ENCODE peak calls at places on chromosome X, in five cellular contexts. V is adipocyte, M is SK-N-SH, C is gastrocnemius medialis, A is K562. J is an unnamed sample. For H3K9me3, the result is how much of the 10 kb centered on the place peaks cover.

GRCh38 chrX:140817943-140818342 is 108.4 kb downstream of the LINC00632 start:
- DNase-seq in C (no peak), M (peak), V (peak), A (peak), J (no peak)

GRCh38 chrX:136156560-136157117 is 9.3 kb downstream of the FHL1 start:
- DNase-seq in V (no peak), M (no peak), A (no peak), C (no peak), J (no peak)

GRCh38 chrX:7155163-7155562 is 7.2 kb upstream of the PUDP start:
- DNase-seq in C (no peak), M (no peak), A (no peak), V (no peak), J (no peak)

GRCh38 chrX:72094894-72095293 is 36.8 kb downstream of the RTL5 start:
- DNase-seq in C (no peak), A (peak), V (no peak), M (peak), J (peak)

GRCh38 chrX:39452404-39452803 is 645.4 kb downstream of the BCOR start:
- DNase-seq in C (no peak), M (no peak), A (no peak), V (no peak), J (no peak)

GRCh38 chrX:30874851-30875250 is 14.2 kb downstream of the TAB3 start:
- DNase-seq in M (no peak), V (no peak), A (no peak), C (no peak), J (no peak)

GRCh38 chrX:93120805-93121204 is 552.6 kb downstream of the NAP1L3 start:
- DNase-seq in A (no peak), M (no peak), V (no peak), C (no peak), J (no peak)

GRCh38 chrX:87626996-87627395 is 109.4 kb downstream of the KLHL4 start:
- DNase-seq in V (no peak), M (no peak), C (no peak), A (no peak), J (no peak)

GRCh38 chrX:71253253-71254091 is 468 bp downstream of the ZMYM3 start:
- DNase-seq in V (peak), A (peak), C (peak), M (peak), J (no peak)

GRCh38 chrX:135087867-135088266 is 32.5 kb downstream of the ETDB start:
- DNase-seq in A (no peak), M (no peak), C (peak), V (no peak), J (no peak)

GRCh38 chrX:34586936-34587335 is 70.1 kb downstream of the TMEM47 start:
- DNase-seq in M (no peak), A (no peak), C (no peak), V (no peak), J (no peak)

GRCh38 chrX:46704767-46705386 is 54.0 kb downstream of the SLC9A7 start:
- DNase-seq in M (no peak), C (no peak), A (no peak), V (peak), J (no peak)

GRCh38 chrX:15749642-15750610 is 11.9 kb downstream of the CA5B start:
- DNase-seq in C (no peak), V (peak), A (no peak), M (no peak), J (peak)

GRCh38 chrX:114976321-114976720 is 41.1 kb downstream of the IL13RA2 start:
- DNase-seq in M (no peak), C (no peak), A (no peak), V (peak), J (no peak)

GRCh38 chrX:10356979-10357378 is 200.2 kb downstream of the CLCN4 start:
- DNase-seq in A (no peak), V (no peak), C (no peak), M (no peak), J (no peak)

GRCh38 chrX:40291553-40291952 is 193.8 kb upstream of the BCOR start:
- DNase-seq in C (no peak), A (no peak), M (no peak), V (no peak), J (no peak)

GRCh38 chrX:47218280-47218919 is at the start of gene CDK16:
- DNase-seq in M (peak), A (peak), C (peak), V (peak), J (peak)

GRCh38 chrX:40170830-40171512 is 73.2 kb upstream of the BCOR start:
- DNase-seq in C (no peak), A (peak), M (no peak), V (peak), J (no peak)

GRCh38 chrX:101079223-101079622 is 544 bp downstream of the TMEM35A start:
- DNase-seq in C (no peak), M (no peak), V (peak), A (no peak), J (no peak)

GRCh38 chrX:103446665-103447302 is 70.4 kb downstream of the BEX3 start:
- DNase-seq in V (no peak), C (no peak), A (no peak), M (no peak), J (peak)

DNA sequence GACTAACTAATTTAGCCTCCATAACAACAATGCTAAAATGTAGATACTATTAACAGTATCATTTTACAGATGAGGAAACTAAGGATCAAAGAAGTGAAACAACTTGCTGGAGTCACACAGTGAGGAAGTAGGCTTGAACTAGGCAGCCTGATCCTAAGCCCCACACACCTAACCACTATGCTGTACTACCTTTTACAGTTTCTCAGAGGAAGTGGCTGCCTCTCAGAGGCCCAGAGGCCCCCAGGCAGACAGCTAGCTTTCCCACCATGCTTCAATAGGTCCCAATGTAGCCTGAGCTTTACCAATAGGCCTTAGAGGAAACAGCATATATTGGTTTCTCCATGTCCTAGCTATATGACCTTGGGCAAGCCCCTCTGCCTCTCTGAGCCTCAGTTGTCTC is 69.4 kb upstream of the PJA1 start:
- DNase-seq in C (no peak), A (no peak), V (no peak), M (no peak), J (no peak)
- H3K9me3 ChIP-seq in C (under half), A (under half), V (under half), M (under half), J (under half)

GRCh38 chrX:25020391-25021131 is 4.8 kb upstream of the ARX start:
- DNase-seq in A (peak), V (no peak), C (no peak), M (peak), J (no peak)
- H3K4me3 ChIP-seq in A (no peak), V (no peak), C (no peak), M (peak), J (no peak)

DNA sequence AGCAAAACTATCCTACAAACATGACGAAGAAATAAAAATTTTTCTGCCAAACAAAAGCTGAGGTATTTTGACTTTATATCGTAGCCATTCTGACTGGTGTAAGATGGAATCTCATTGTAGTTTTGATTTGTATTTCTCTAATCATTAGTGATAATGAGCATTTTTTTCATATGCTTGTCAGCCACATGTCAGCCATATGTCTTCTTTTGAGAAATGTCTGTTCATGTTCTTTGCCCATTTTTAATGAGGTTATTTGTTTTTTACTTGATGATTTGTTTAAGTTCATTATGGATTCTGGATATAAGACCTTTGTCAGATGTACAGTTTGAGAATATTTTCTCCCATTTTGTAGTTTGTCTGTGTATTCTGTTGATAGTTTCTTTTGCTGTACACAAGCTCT is 24.5 kb downstream of the F8A2 start:
- DNase-seq in C (no peak), M (no peak), V (no peak), A (no peak), J (no peak)
- H3K9me3 ChIP-seq in C (under half), M (under half), V (under half), A (under half), J (under half)

GRCh38 chrX:275476-275966 is 5.7 kb upstream of the PLCXD1 start:
- DNase-seq in V (no peak), C (no peak), A (no peak), M (no peak), J (no peak)
- H3K4me3 ChIP-seq in V (peak), C (peak), A (no peak), M (no peak), J (peak)

GRCh38 chrX:82342531-82342930 is 1140.6 kb downstream of the SH3BGRL start:
- DNase-seq in C (no peak), V (no peak), M (no peak), A (no peak), J (no peak)
- H3K9me3 ChIP-seq in C (under half), V (under half), M (under half), A (under half), J (under half)

GRCh38 chrX:134026732-134027311 is 41.4 kb upstream of the GPC3 start:
- DNase-seq in A (peak), V (peak), M (peak), C (no peak), J (no peak)

GRCh38 chrX:134024686-134025377 is 39.4 kb upstream of the GPC3 start:
- DNase-seq in A (no peak), C (no peak), V (peak), M (no peak), J (no peak)

GRCh38 chrX:134023851-134024281 is 38.5 kb upstream of the GPC3 start:
- DNase-seq in A (no peak), V (no peak), C (no peak), M (no peak), J (no peak)

GRCh38 chrX:134020910-134021309 is 35.5 kb upstream of the GPC3 start:
- DNase-seq in V (no peak), M (peak), A (no peak), C (no peak), J (no peak)

DNA sequence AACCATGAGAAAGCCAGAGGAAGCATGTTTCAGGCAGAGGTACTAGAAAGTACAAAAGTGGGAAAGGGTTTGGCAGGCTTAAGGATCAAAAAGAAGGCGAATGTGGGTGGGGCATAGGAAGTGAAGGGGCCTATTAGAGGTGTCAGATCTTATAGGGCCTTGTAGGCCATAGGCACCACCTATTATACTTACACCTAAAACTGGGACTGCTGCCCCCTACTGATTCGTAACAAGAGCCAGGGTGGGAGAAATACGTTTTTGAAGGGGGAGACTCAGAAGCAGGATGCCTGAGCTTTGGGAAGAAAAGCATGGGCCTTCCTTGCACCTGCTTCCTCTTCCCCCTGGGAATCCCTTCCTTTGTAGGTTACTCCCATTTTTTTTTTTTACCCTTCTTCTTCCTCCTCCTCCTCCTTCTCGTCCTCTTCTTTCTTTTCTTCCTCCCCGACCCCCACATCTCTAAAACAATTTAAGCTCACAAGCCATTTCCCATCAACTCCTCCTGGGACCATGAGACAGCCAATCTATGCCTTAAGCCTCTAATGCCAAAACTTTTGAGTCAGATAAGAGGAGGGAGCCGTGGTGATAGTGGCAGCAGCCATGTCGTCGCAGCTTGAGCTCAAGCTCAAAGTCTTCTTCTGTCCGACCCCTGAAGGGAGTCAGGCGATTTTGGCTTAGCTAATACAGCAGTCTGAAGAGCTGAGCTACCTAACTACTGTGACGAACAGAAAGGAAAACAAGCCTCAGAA is 40.8 kb upstream of the GPC3 start:
- DNase-seq in M (no peak), C (no peak), V (no peak), A (no peak), J (no peak)
- H3K4me3 ChIP-seq in M (no peak), C (no peak), V (peak), A (no peak), J (no peak)

GRCh38 chrX:57985951-57986350 is 75.7 kb upstream of the ZXDA start:
- DNase-seq in A (no peak), M (no peak), V (no peak), C (no peak), J (no peak)
- H3K9me3 ChIP-seq in A (under half), M (under half), V (under half), C (under half), J (under half)

DNA sequence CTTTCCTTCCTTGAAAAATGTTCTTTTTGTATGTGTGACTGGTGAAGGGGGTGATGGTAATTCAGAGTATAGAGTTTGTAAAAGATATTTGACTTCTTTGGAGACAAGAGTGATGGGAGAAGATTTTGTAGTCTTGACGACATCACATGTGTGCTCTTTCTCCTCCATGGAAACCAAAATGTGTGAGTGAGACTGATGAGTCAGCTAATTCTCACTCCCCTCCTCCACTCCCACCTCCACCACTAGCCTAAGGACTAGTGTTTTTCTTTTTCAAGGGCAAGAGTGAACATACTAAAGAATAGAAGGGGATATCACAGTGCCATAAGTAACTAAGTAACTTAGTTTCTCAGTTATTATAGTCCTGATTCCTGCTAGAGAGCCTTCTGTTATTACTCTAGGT is 14.0 kb upstream of the DGKK start:
- DNase-seq in V (no peak), M (no peak), A (no peak), C (no peak), J (no peak)
- H3K4me3 ChIP-seq in V (no peak), M (no peak), A (no peak), C (no peak), J (no peak)

DNA sequence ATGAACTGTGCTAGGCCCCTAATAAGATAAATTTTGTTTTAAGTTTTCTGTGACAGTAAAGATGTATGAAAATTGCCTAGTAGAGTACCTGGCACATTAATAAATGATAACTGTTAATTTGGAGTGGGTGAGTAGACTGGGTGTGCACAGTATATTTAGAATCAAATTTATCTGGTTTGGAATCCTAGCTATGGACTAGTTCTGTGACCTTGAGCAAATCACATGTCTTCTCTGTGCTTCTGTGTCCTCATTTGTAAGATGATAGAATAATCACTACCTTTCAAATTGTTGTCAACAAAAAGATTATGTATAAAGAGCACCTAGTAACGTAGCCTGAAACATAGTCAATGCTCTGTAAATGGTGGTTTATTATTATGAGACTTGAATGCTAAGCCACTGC is 170.2 kb downstream of the AR start:
- DNase-seq in C (no peak), V (no peak), M (no peak), A (no peak), J (no peak)
- H3K9me3 ChIP-seq in C (under half), V (under half), M (under half), A (under half), J (under half)

J was measured in CD4-positive, alpha-beta memory T cell.